ENCODE peak calls at places on chromosomes 1 and 21, in five cellular contexts. M is GM23338, E is MCF 10A, G is astrocyte of the spinal cord, D is epithelial cell of esophagus. K is an unnamed sample.

GRCh38 chr1:27057389-27057788 is 44.7 kb upstream of the TENT5B start:
- DNase-seq in M (peak), G (no peak), D (no peak), E (no peak), K (no peak)

GRCh38 chr1:110495926-110496600 is 22.9 kb downstream of the KCNA10 start:
- DNase-seq in D (peak), M (peak), G (peak), E (peak), K (peak)

GRCh38 chr1:117895482-117896114 is 33.8 kb downstream of the GDAP2 start:
- DNase-seq in G (peak), E (peak), D (peak), M (peak), K (peak)

GRCh38 chr1:238681021-238681420 is 705.3 kb upstream of the CHRM3 start:
- DNase-seq in D (peak), E (peak), M (no peak), G (peak), K (peak)

GRCh38 chr1:235725493-235725892 is 75.9 kb upstream of the GNG4 start:
- DNase-seq in G (no peak), E (no peak), M (peak), D (no peak), K (no peak)

GRCh38 chr21:44919913-44920693 is 596 bp downstream of the ITGB2 start:
- DNase-seq in G (no peak), E (no peak), M (peak), D (no peak), K (no peak)

GRCh38 chr1:86703696-86704455 is 500 bp upstream of the SH3GLB1 start:
- DNase-seq in M (peak), G (no peak), D (peak), E (peak), K (no peak)

GRCh38 chr1:7695181-7696117 is 75.6 kb upstream of the VAMP3 start:
- DNase-seq in D (no peak), M (no peak), G (no peak), E (no peak), K (no peak)

GRCh38 chr1:110280126-110280525 is 59.1 kb upstream of the RBM15 start:
- DNase-seq in D (no peak), M (peak), G (no peak), E (no peak), K (no peak)

GRCh38 chr21:42414928-42415769 is 11.4 kb downstream of the UBASH3A start:
- DNase-seq in D (peak), E (peak), G (peak), M (no peak), K (peak)

GRCh38 chr1:6614953-6615785 is 1.6 kb downstream of the PHF13 start:
- DNase-seq in E (no peak), M (peak), D (no peak), G (no peak), K (no peak)

GRCh38 chr1:25900209-25900608 is 6.0 kb downstream of the STMN1 start:
- DNase-seq in D (no peak), G (no peak), M (no peak), E (no peak), K (no peak)

GRCh38 chr1:232968965-232969364 is 18.6 kb downstream of the NTPCR start:
- DNase-seq in G (peak), E (no peak), D (peak), M (no peak), K (peak)

GRCh38 chr1:8031176-8031785 is 5.2 kb upstream of the ERRFI1 start:
- DNase-seq in E (peak), D (peak), M (peak), G (peak), K (peak)

GRCh38 chr1:207059881-207060280 is 6.8 kb downstream of the PFKFB2 start:
- DNase-seq in D (no peak), E (no peak), G (no peak), M (no peak), K (no peak)

GRCh38 chr1:9529190-9529589 is 10.1 kb upstream of the SLC25A33 start:
- DNase-seq in E (no peak), M (no peak), G (peak), D (peak), K (peak)

GRCh38 chr1:87686137-87686490 is 357.4 kb downstream of the LMO4 start:
- DNase-seq in G (peak), E (no peak), M (no peak), D (no peak), K (no peak)

GRCh38 chr21:41371698-41372030 is 9.8 kb downstream of the MX2 start:
- DNase-seq in M (no peak), E (no peak), G (no peak), D (no peak), K (no peak)

GRCh38 chr1:27601771-27602509 is 2.0 kb downstream of the AHDC1 start:
- DNase-seq in M (no peak), G (no peak), E (peak), D (no peak), K (no peak)

GRCh38 chr1:169892819-169893644 is 664 bp downstream of the SCYL3 start:
- DNase-seq in M (no peak), D (peak), E (peak), G (peak), K (peak)

GRCh38 chr1:12201343-12202189 is 28.3 kb upstream of the VPS13D start:
- DNase-seq in E (no peak), M (no peak), D (no peak), G (no peak), K (no peak)

GRCh38 chr1:210132582-210132981 is 100.0 kb upstream of the SERTAD4 start:
- DNase-seq in D (peak), G (peak), M (peak), E (peak), K (peak)

GRCh38 chr21:28419110-28419509 is 573.6 kb downstream of the LTN1 start:
- DNase-seq in E (no peak), D (no peak), M (no peak), G (peak), K (peak)

DNA sequence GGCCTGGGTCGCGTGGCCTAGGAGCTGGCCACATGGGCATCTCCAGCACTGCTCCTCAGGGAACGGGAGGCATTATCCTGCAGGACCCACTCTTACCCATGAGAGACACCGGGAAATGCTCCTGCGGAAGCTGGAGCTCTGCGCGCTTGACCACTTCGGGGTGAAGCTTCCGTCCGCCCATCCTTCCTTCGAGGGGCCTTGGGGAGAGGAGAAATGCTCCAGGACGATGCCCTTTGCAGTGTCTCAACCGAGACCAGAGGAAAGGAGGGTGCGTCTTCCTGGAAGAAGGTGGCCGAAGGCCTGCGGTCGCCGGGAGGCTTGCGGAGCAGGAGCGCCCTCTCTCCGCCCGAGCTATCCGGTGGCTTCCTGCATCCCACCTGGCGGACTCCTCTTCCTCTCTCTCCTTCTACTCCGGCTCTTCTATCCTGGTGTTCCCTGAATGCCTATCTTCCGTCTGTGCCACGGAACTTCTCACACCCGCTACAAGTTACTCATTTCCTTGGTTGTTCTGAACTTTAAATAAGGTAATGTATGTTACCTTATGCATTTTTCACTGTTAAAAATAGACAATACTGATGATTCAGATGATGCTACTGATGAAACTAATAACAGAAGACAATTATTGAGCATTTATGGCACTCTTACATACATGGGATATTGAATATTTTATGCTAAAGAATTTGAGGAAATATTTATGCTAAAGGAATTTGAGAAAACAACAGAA is 91.4 kb downstream of the PRKAB2 start:
- DNase-seq in D (peak), M (peak), G (no peak), E (no peak), K (no peak)
- TF ChIP-seq CTCF in D (no peak), M (peak), G (no peak), E (no peak), K (no peak)

GRCh38 chr1:228457396-228458176 is 29.6 kb upstream of the RNF187 start:
- DNase-seq in G (peak), D (peak), M (peak), E (peak), K (peak)
- TF ChIP-seq CTCF in G (peak), D (peak), M (peak), E (peak), K (peak)

GRCh38 chr1:43009274-43009673 is 50.6 kb upstream of the SLC2A1 start:
- DNase-seq in E (no peak), G (no peak), D (no peak), M (no peak), K (no peak)

GRCh38 chr1:43007377-43008105 is 48.9 kb upstream of the SLC2A1 start:
- DNase-seq in D (peak), E (no peak), M (peak), G (no peak), K (no peak)

GRCh38 chr1:43008425-43009108 is 49.9 kb upstream of the SLC2A1 start:
- DNase-seq in D (no peak), G (peak), M (peak), E (no peak), K (no peak)

GRCh38 chr1:43008106-43008424 is 49.4 kb upstream of the SLC2A1 start:
- DNase-seq in G (no peak), M (no peak), E (no peak), D (no peak), K (no peak)

GRCh38 chr1:43011020-43011419 is 52.4 kb upstream of the SLC2A1 start:
- DNase-seq in M (no peak), D (no peak), G (no peak), E (no peak), K (no peak)
- TF ChIP-seq CTCF in M (no peak), D (no peak), G (no peak), E (no peak), K (no peak)

GRCh38 chr1:59188413-59189213 is 108.3 kb upstream of the FGGY start:
- DNase-seq in M (no peak), D (no peak), E (no peak), G (no peak), K (no peak)

GRCh38 chr1:59184506-59184905 is 112.4 kb upstream of the FGGY start:
- DNase-seq in G (no peak), M (no peak), E (no peak), D (no peak), K (no peak)

GRCh38 chr1:59185163-59185855 is 111.6 kb upstream of the FGGY start:
- DNase-seq in D (no peak), E (no peak), M (no peak), G (no peak), K (no peak)

GRCh38 chr1:59183918-59184317 is 113.0 kb upstream of the FGGY start:
- DNase-seq in G (no peak), M (no peak), E (no peak), D (no peak), K (no peak)

DNA sequence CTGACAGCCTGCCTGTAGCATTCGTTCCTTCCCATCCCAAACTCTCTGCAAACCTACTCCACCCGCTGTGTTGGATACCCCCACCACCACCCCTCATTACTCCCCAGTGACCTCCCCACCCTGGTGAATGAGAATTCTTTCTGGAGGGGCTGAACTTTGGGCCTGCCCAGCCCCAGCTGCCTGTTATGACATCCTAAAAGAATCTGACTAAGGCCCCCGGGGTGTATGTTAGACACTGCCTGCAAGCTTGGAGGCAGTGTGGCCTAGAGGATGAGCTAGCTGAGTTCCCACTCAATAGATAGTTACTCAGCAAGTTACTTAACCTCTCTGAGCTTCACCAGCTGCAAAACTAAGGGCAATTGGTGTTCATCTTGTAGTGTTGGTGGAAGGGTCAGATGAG is 110.2 kb upstream of the FGGY start:
- DNase-seq in M (no peak), D (peak), G (peak), E (no peak), K (peak)
- TF ChIP-seq CTCF in M (no peak), D (no peak), G (peak), E (no peak), K (peak)

GRCh38 chr1:36224537-36225297 is 474 bp downstream of the THRAP3 start:
- DNase-seq in E (peak), M (peak), G (peak), D (peak), K (peak)
- TF ChIP-seq CTCF in E (peak), M (peak), G (peak), D (peak), K (peak)

DNA sequence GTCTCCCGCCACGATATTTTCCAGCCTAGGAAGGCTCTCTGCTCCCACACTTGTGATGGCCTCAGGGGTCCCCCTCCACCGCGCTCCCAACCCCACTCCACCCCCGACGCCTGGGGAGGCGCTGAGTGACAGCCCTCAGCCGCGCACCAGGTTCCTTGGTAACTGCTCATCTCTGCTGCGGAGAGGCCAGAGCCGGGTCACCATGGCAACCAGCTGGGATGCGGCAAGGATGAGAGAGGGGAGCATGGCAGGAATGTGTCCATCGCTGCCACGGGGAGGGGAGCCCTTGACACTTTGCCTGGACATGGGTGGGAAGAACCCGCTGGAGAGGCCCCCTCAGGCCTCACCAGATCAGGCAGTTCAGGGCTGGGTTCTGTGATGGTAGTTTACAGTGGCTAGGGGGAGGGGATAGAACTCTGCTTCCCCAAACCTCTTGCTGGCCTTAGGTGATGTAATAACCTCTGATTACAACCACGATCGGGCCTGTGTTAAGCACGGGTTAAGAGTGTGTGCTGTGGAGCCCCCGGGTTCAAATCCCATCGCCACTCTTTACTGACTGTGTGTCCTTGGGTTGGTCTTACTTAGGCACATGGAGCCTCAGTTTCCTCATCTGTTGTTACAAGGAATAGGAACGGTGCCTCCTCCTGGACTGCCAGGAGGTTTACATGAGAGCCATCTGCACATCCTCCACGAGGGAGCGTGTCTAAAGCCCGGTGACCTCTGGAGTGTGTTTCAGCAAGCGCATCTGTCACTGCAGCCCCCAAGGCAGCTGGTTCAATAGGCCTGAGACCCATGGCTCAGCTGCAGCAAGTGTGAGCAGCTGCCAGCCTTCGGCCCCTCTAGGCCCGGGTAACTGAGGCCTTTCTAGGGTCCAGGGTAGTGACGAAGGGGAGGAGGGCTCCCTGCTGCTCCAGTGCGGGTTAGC is 6.3 kb downstream of the KIF17 start:
- DNase-seq in M (peak), G (no peak), E (no peak), D (no peak), K (no peak)
- TF ChIP-seq CTCF in M (peak), G (no peak), E (no peak), D (no peak), K (no peak)

DNA sequence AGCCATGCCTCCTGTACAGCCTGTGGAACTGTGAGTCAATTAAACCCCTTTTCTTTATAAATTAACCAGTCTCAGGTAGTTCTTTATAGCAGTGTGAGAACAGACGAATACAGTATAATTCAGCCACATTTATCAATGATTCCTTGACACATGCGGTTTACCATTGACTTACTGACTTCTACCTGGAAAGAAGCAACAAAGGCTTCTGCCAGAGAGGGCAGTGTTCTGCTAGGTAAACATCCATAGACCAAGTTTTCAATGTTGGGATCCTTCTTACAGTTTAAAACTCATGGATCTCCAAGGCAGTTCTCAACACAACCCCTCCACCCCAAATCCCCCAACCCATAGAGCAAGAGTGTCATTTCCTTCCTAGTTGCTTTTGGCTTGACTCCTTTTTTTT is 150.6 kb downstream of the ZNF648 start:
- DNase-seq in D (peak), G (no peak), M (peak), E (peak), K (no peak)
- TF ChIP-seq CTCF in D (peak), G (no peak), M (peak), E (no peak), K (no peak)

GRCh38 chr1:20329793-20330542 is 39.3 kb downstream of the VWA5B1 start:
- DNase-seq in G (no peak), E (peak), D (no peak), M (peak), K (no peak)
- TF ChIP-seq CTCF in G (peak), E (no peak), D (no peak), M (peak), K (peak)